ENCODE peak calls at places on chromosomes 2 and 18, in ten cellular contexts. Z is NCI-H446; X is CD8-positive, alpha-beta memory T cell; L is GM23338; S is NCI-H1436 treated with DMSO at 0.1 percent for 48 hours; N is C1 segment of cervical spinal cord; F is cardiac fibroblast; M is adipocyte; H is NCI-H2107; E is fibroblast of gingiva. R is an unnamed sample.

GRCh38 chr18:63947051-63947790 is 1.9 kb upstream of the HMSD start:
- DNase-seq in M (no peak), N (no peak), S (no peak), X (no peak), Z (no peak), F (no peak), L (no peak), E (no peak), H (no peak), R (no peak)

GRCh38 chr2:19772981-19773380 is 128.8 kb downstream of the TTC32 start:
- DNase-seq in X (no peak), L (no peak), N (no peak), Z (no peak), F (no peak), M (no peak), E (no peak), H (no peak), S (no peak), R (no peak)

GRCh38 chr2:241501099-241501541 is 7.3 kb downstream of the STK25 start:
- DNase-seq in X (no peak), F (no peak), E (no peak), M (no peak), N (no peak), S (no peak), H (no peak), L (no peak), Z (no peak), R (no peak)

GRCh38 chr2:67752964-67753363 is 309.8 kb downstream of the C1D start:
- DNase-seq in H (no peak), E (peak), L (no peak), X (no peak), F (peak), N (no peak), M (peak), Z (no peak), S (no peak), R (no peak)

GRCh38 chr18:31892936-31893335 is 50.0 kb downstream of the TRAPPC8 start:
- DNase-seq in E (no peak), M (no peak), Z (no peak), L (no peak), H (no peak), N (no peak), X (no peak), S (no peak), F (no peak), R (no peak)

GRCh38 chr2:182077451-182078142 is 91.9 kb downstream of the PPP1R1C start:
- DNase-seq in Z (peak), N (no peak), E (peak), L (peak), X (no peak), F (peak), H (peak), M (peak), S (peak), R (no peak)

GRCh38 chr2:25127631-25128030 is 40.7 kb downstream of the POMC start:
- DNase-seq in L (no peak), F (no peak), M (no peak), H (no peak), N (no peak), Z (peak), X (no peak), S (no peak), E (no peak), R (no peak)

GRCh38 chr18:6255121-6255742 is 159.5 kb downstream of the L3MBTL4 start:
- DNase-seq in N (no peak), E (no peak), F (no peak), S (no peak), L (no peak), H (no peak), Z (no peak), X (no peak), M (no peak), R (no peak)

GRCh38 chr18:79904357-79905147 is 46.9 kb downstream of the SLC66A2 start:
- DNase-seq in S (no peak), F (no peak), X (no peak), N (no peak), L (no peak), H (no peak), E (no peak), M (no peak), Z (no peak), R (peak)

GRCh38 chr2:54708584-54709340 is 14.7 kb upstream of the EML6 start:
- DNase-seq in M (peak), X (no peak), H (no peak), S (no peak), Z (no peak), N (no peak), E (no peak), F (no peak), L (peak), R (no peak)

GRCh38 chr2:181457121-181457740 is at the start of gene ITGA4:
- DNase-seq in N (no peak), X (peak), S (no peak), F (peak), H (peak), M (peak), E (peak), Z (peak), L (peak), R (peak)

GRCh38 chr18:47754311-47755101 is 176.0 kb downstream of the SMAD2 start:
- DNase-seq in Z (peak), N (no peak), X (peak), F (peak), H (peak), E (no peak), L (peak), S (no peak), M (peak), R (no peak)

GRCh38 chr2:48131503-48132293 is 225.4 kb upstream of the FBXO11 start:
- DNase-seq in E (peak), F (peak), S (no peak), L (no peak), M (peak), H (no peak), N (no peak), Z (peak), X (no peak), R (no peak)

GRCh38 chr2:176096243-176096985 is 3.2 kb upstream of the HOXD12 start:
- DNase-seq in F (peak), E (no peak), M (no peak), L (no peak), H (no peak), N (no peak), X (no peak), S (no peak), Z (no peak), R (no peak)

GRCh38 chr18:59617468-59617932 is 79.7 kb downstream of the CCBE1 start:
- DNase-seq in N (no peak), L (no peak), S (no peak), E (no peak), Z (no peak), H (no peak), X (no peak), F (no peak), M (no peak), R (no peak)

GRCh38 chr2:10786240-10786982 is 26.2 kb downstream of the PDIA6 start:
- DNase-seq in S (no peak), X (no peak), M (no peak), F (no peak), N (no peak), H (no peak), L (no peak), E (no peak), Z (no peak), R (no peak)

R was measured in gastrocnemius medialis.